ENCODE peak calls at places on chromosomes 13 and 19, in nine cellular contexts. X is cardiac muscle cell; R is iris pigment epithelial cell; S is activated CD4-positive, alpha-beta T cell treated with anti-CD3 and anti-CD28 coated beads for 24 hours; A is activated T-cell treated with anti-CD3 and anti-CD28 coated beads, Interleukin-2, amount 50 U/mL, for 4 hours; G is naive thymus-derived CD8-positive, alpha-beta T cell; W is AG08396; U is stimulated activated CD4-positive, alpha-beta T cell treated with anti-CD3 and anti-CD28 coated beads, Interleukin-2, amount 100 ng/mL, for 48 hours; I is NCI-H345. V is an unnamed sample.

GRCh38 chr13:59750860-59751259 is 412.9 kb downstream of the DIAPH3 start:
- DNase-seq in S (no peak), I (no peak), A (no peak), R (peak; percentile 70), W (peak; percentile 43), G (no peak), U (no peak), X (peak; percentile 75), V (no peak)

GRCh38 chr13:36067619-36068456 is 63.3 kb downstream of the DCLK1 start:
- DNase-seq in X (no peak), R (no peak), S (no peak), I (no peak), U (no peak), A (no peak), W (no peak), G (no peak), V (no peak)

GRCh38 chr19:46737761-46738171 is 8.1 kb upstream of the FKRP start:
- DNase-seq in I (no peak), A (no peak), S (no peak), X (no peak), U (no peak), W (no peak), G (no peak), R (no peak), V (no peak)

GRCh38 chr13:39783051-39783450 is 127.6 kb downstream of the COG6 start:
- DNase-seq in R (peak; percentile 50), A (no peak), W (no peak), S (no peak), X (peak; percentile 46), U (no peak), I (no peak), G (no peak), V (no peak)

GRCh38 chr13:63311587-63311986 is 1895.9 kb upstream of the PCDH20 start:
- DNase-seq in R (no peak), U (no peak), A (no peak), X (no peak), I (no peak), G (no peak), S (no peak), W (no peak), V (no peak)

GRCh38 chr19:36093687-36094086 is 17.3 kb upstream of the OVOL3 start:
- DNase-seq in S (no peak), A (no peak), W (no peak), X (peak; percentile 5), R (no peak), U (no peak), I (no peak), G (no peak), V (no peak)

GRCh38 chr13:109816979-109817275 is 30.5 kb upstream of the IRS2 start:
- DNase-seq in W (peak; percentile 33), I (no peak), R (peak; percentile 37), X (peak; percentile 42), A (no peak), G (no peak), U (no peak), S (no peak), V (no peak)

GRCh38 chr19:51441410-51442390 is 16.6 kb downstream of the SIGLEC8 start:
- DNase-seq in G (peak; percentile 79), U (peak; percentile 84), I (no peak), A (peak; percentile 85), R (no peak), S (peak; percentile 75), X (no peak), W (no peak), V (no peak)

GRCh38 chr19:3024870-3025515 is 4.1 kb downstream of the TLE2 start:
- DNase-seq in X (no peak), W (no peak), R (no peak), G (no peak), U (no peak), S (no peak), I (no peak), A (no peak), V (no peak)

GRCh38 chr13:78012046-78012445 is 93.4 kb upstream of the EDNRB start:
- DNase-seq in G (no peak), R (no peak), S (no peak), I (no peak), W (no peak), X (no peak), A (no peak), U (no peak), V (no peak)

V was measured in NCI-H748 treated with DMSO at 0.1 percent for 48 hours.